ENCODE peak calls at places on chromosomes 3 and 15, in five cellular contexts. Z is putamen, P is neural progenitor cell, K is psoas muscle, N is NT2/D1. A is an unnamed sample.

GRCh38 chr3:58646503-58646902 is 20.1 kb downstream of the FAM3D start:
- DNase-seq in Z (no peak), P (no peak), K (no peak), N (no peak), A (peak; percentile 20)

GRCh38 chr3:69560818-69561217 is 174.9 kb upstream of the FRMD4B start:
- DNase-seq in Z (no peak), P (no peak), K (no peak), N (no peak), A (no peak)

GRCh38 chr3:171056528-171056927 is 30.0 kb upstream of the SLC2A2 start:
- DNase-seq in Z (no peak), P (no peak), K (no peak), N (no peak), A (peak; percentile 90)

GRCh38 chr15:94894056-94894455 is 662.7 kb downstream of the MCTP2 start:
- DNase-seq in Z (no peak), P (no peak), K (no peak), N (no peak), A (no peak)

GRCh38 chr3:120169407-120169806 is 75.2 kb upstream of the GSK3B start:
- DNase-seq in Z (no peak), P (no peak), K (no peak), N (no peak), A (no peak)

GRCh38 chr3:166274996-166275395 is 437.8 kb upstream of the BCHE start:
- DNase-seq in Z (no peak), P (no peak), K (no peak), N (no peak), A (peak; percentile 47)

GRCh38 chr3:181230258-181230657 is 240.7 kb upstream of the DNAJC19 start:
- DNase-seq in Z (no peak), P (no peak), K (no peak), N (peak; percentile 23), A (no peak)

GRCh38 chr3:149019581-149019980 is 28.2 kb downstream of the GYG1 start:
- DNase-seq in Z (no peak), P (no peak), K (no peak), N (no peak), A (no peak)

GRCh38 chr15:52706091-52706490 is 26.9 kb upstream of the ATOSA start:
- DNase-seq in Z (no peak), P (no peak), K (no peak), N (no peak), A (no peak)

GRCh38 chr3:10299679-10300078 is 6.9 kb upstream of the GHRL start:
- DNase-seq in Z (no peak), P (no peak), K (no peak), N (no peak), A (no peak)

GRCh38 chr3:128174645-128175590 is 21.6 kb downstream of the EEFSEC start:
- DNase-seq in Z (no peak), P (no peak), K (no peak), N (no peak), A (no peak)

GRCh38 chr3:139571744-139572143 is 32.2 kb upstream of the RBP1 start:
- DNase-seq in Z (no peak), P (no peak), K (no peak), N (no peak), A (no peak)

GRCh38 chr3:152811974-152812760 is 22.8 kb upstream of the P2RY1 start:
- DNase-seq in Z (no peak), P (no peak), K (no peak), N (no peak), A (no peak)

GRCh38 chr15:30962079-30962478 is 29.3 kb downstream of the MTMR10 start:
- DNase-seq in Z (no peak), P (no peak), K (no peak), N (no peak), A (no peak)

GRCh38 chr3:171323934-171324535 is 136.2 kb downstream of the TNIK start:
- DNase-seq in Z (no peak), P (no peak), K (no peak), N (no peak), A (peak; percentile 28)

GRCh38 chr3:169765281-169765624 is 393 bp upstream of the TERC start:
- DNase-seq in Z (no peak), P (no peak), K (no peak), N (no peak), A (no peak)

GRCh38 chr3:50272911-50273688 is 4.2 kb downstream of the SEMA3B start:
- DNase-seq in Z (peak; percentile 84), P (peak; percentile 89), K (peak; percentile 86), N (peak; percentile 70), A (peak; percentile 81)

GRCh38 chr3:171199473-171199829 is 172.9 kb upstream of the SLC2A2 start:
- DNase-seq in Z (no peak), P (no peak), K (no peak), N (no peak), A (no peak)

GRCh38 chr3:64612082-64612860 is 75.5 kb downstream of the ADAMTS9 start:
- DNase-seq in Z (no peak), P (no peak), K (no peak), N (no peak), A (no peak)

GRCh38 chr15:64112904-64113303 is 17.1 kb downstream of the SNX1 start:
- DNase-seq in Z (no peak), P (no peak), K (no peak), N (no peak), A (peak; percentile 8)

GRCh38 chr3:123424321-123424998 is 24.4 kb downstream of the ADCY5 start:
- DNase-seq in Z (no peak), P (no peak), K (peak; percentile 29), N (no peak), A (no peak)

GRCh38 chr3:55296035-55296434 is 191.1 kb downstream of the WNT5A start:
- DNase-seq in Z (no peak), P (no peak), K (no peak), N (no peak), A (peak; percentile 32)

GRCh38 chr3:106114848-106115247 is 246.0 kb upstream of the CBLB start:
- DNase-seq in Z (no peak), P (no peak), K (no peak), N (no peak), A (peak; percentile 59)

GRCh38 chr3:73070675-73071575 is 9.5 kb downstream of the EBLN2 start:
- DNase-seq in Z (no peak), P (no peak), K (no peak), N (no peak), A (peak; percentile 15)

GRCh38 chr3:151625057-151625456 is 108.7 kb upstream of the AADACL2 start:
- DNase-seq in Z (no peak), P (no peak), K (no peak), N (no peak), A (no peak)

GRCh38 chr3:61358364-61358763 is 107.1 kb upstream of the FHIT start:
- DNase-seq in Z (peak; percentile 85), P (no peak), K (peak; percentile 47), N (no peak), A (no peak)

GRCh38 chr15:81296673-81297072 is 27.3 kb downstream of the STARD5 start:
- DNase-seq in Z (no peak), P (no peak), K (no peak), N (no peak), A (no peak)

GRCh38 chr3:171101982-171102610 is 75.6 kb upstream of the SLC2A2 start:
- DNase-seq in Z (no peak), P (no peak), K (no peak), N (no peak), A (peak; percentile 81)

GRCh38 chr3:165464736-165465135 is 268.6 kb upstream of the SLITRK3 start:
- DNase-seq in Z (no peak), P (no peak), K (no peak), N (no peak), A (peak; percentile 90)

GRCh38 chr3:143507735-143508580 is 340.3 kb downstream of the SLC9A9 start:
- DNase-seq in Z (no peak), P (no peak), K (no peak), N (no peak), A (peak; percentile 66)

GRCh38 chr3:134799393-134799792 is 4.3 kb downstream of the EPHB1 start:
- DNase-seq in Z (no peak), P (no peak), K (no peak), N (no peak), A (no peak)

GRCh38 chr3:123804676-123805075 is 79.5 kb downstream of the MYLK start:
- DNase-seq in Z (no peak), P (no peak), K (no peak), N (no peak), A (no peak)

A was measured in ELR.